ENCODE peak calls at places on chromosomes 12 and 14, in five cellular contexts. R, V, P, E and Q are unnamed samples.

GRCh38 chr14:102320671-102321455 is 1.3 kb downstream of the ZNF839 start:
- DNase-seq in E (no peak), V (no peak), R (no peak), P (no peak), Q (no peak)

GRCh38 chr12:116358850-116359761 is 81.6 kb upstream of the MED13L start:
- DNase-seq in R (peak), P (peak), E (peak), V (peak), Q (peak)

GRCh38 chr14:75783184-75783583 is 122.1 kb downstream of the TTLL5 start:
- DNase-seq in V (no peak), P (no peak), R (no peak), E (no peak), Q (peak)

GRCh38 chr12:120639771-120640721 is at the start of gene CABP1:
- DNase-seq in E (no peak), P (peak), R (peak), V (no peak), Q (no peak)

GRCh38 chr12:77010637-77011548 is 54.5 kb downstream of the E2F7 start:
- DNase-seq in R (peak), E (peak), P (peak), V (peak), Q (peak)

GRCh38 chr14:63616015-63616414 is 25.7 kb downstream of the WDR89 start:
- DNase-seq in E (no peak), P (no peak), R (no peak), V (no peak), Q (peak)

GRCh38 chr12:132428872-132429121 is 61.2 kb upstream of the FBRSL1 start:
- DNase-seq in P (peak), E (no peak), R (no peak), V (no peak), Q (no peak)

GRCh38 chr12:130968611-130969010 is 14.9 kb downstream of the ADGRD1 start:
- DNase-seq in E (no peak), R (no peak), P (no peak), V (no peak), Q (no peak)

GRCh38 chr12:20628388-20628787 is 66.7 kb upstream of the SLCO1C1 start:
- DNase-seq in V (no peak), R (no peak), E (no peak), P (no peak), Q (no peak)

GRCh38 chr12:52036587-52037171 is 14.6 kb upstream of the NR4A1 start:
- DNase-seq in V (peak), P (peak), E (peak), R (peak), Q (peak)

GRCh38 chr12:72491399-72491798 is 219.2 kb downstream of the TRHDE start:
- DNase-seq in P (no peak), V (no peak), E (no peak), R (no peak), Q (no peak)

GRCh38 chr14:99681101-99681831 is 2.8 kb upstream of the CYP46A1 start:
- DNase-seq in P (no peak), E (no peak), V (peak), R (no peak), Q (no peak)

GRCh38 chr12:95204141-95204866 is 13.0 kb downstream of the FGD6 start:
- DNase-seq in P (peak), R (no peak), V (no peak), E (no peak), Q (peak)

GRCh38 chr14:91649930-91650329 is 82.0 kb downstream of the CATSPERB start:
- DNase-seq in R (no peak), P (no peak), V (no peak), E (no peak), Q (no peak)

GRCh38 chr12:57623385-57623784 is 9.6 kb downstream of the B4GALNT1 start:
- DNase-seq in P (no peak), R (no peak), E (no peak), V (no peak), Q (no peak)

GRCh38 chr12:120230326-120230973 is 29.5 kb upstream of the RPLP0 start:
- DNase-seq in V (peak), E (peak), P (peak), R (no peak), Q (peak)

GRCh38 chr14:64232095-64232830 is 61.9 kb downstream of the ESR2 start:
- DNase-seq in P (no peak), R (no peak), V (no peak), E (no peak), Q (peak)

GRCh38 chr14:96297000-96297399 is 41.0 kb downstream of the BDKRB1 start:
- DNase-seq in R (no peak), P (no peak), V (no peak), E (no peak), Q (no peak)

GRCh38 chr12:33588082-33588712 is 148.6 kb upstream of the SYT10 start:
- DNase-seq in V (no peak), E (no peak), R (no peak), P (no peak), Q (peak)

GRCh38 chr12:57001448-57001906 is 4.9 kb downstream of the ZBTB39 start:
- DNase-seq in E (peak), V (no peak), R (peak), P (peak), Q (peak)

GRCh38 chr14:90624228-90624627 is 192.0 kb downstream of the TTC7B start:
- DNase-seq in R (no peak), V (peak), E (peak), P (no peak), Q (peak)